ENCODE peak calls at places on chromosome 6, in eight cellular contexts. P is GM20000, G is breast epithelium, U is GM10248, V is HFF-Myc, M is psoas muscle, Z is tibial artery, A is dorsolateral prefrontal cortex. C is an unnamed sample.

GRCh38 chr6:52598123-52598823 is 21.4 kb upstream of the TRAM2 start:
- DNase-seq in P (peak), G (peak), U (no peak), V (no peak), M (peak), Z (peak), A (peak), C (no peak)

GRCh38 chr6:84583784-84584183 is 180.6 kb downstream of the TBX18 start:
- DNase-seq in P (no peak), G (no peak), U (no peak), V (no peak), M (no peak), Z (no peak), A (no peak), C (no peak)

GRCh38 chr6:25652007-25652515 is at the start of gene SCGN:
- DNase-seq in P (peak), G (no peak), U (peak), V (peak), M (peak), Z (peak), A (peak), C (peak)

GRCh38 chr6:16273266-16273665 is 34.9 kb downstream of the GMPR start:
- DNase-seq in P (no peak), G (no peak), U (no peak), V (no peak), M (no peak), Z (no peak), A (no peak), C (no peak)

GRCh38 chr6:54856137-54856536 is 9.6 kb downstream of the FAM83B start:
- DNase-seq in P (no peak), G (no peak), U (no peak), V (no peak), M (no peak), Z (no peak), A (no peak), C (no peak)

GRCh38 chr6:11495565-11496145 is 41.9 kb upstream of the TMEM170B start:
- DNase-seq in P (no peak), G (no peak), U (no peak), V (no peak), M (no peak), Z (no peak), A (no peak), C (no peak)

GRCh38 chr6:8243462-8243861 is 141.1 kb upstream of the EEF1E1 start:
- DNase-seq in P (no peak), G (no peak), U (no peak), V (no peak), M (no peak), Z (no peak), A (no peak), C (no peak)

GRCh38 chr6:220736-221475 is 71.4 kb upstream of the DUSP22 start:
- DNase-seq in P (no peak), G (no peak), U (no peak), V (no peak), M (no peak), Z (no peak), A (no peak), C (no peak)

GRCh38 chr6:16568128-16568527 is 193.1 kb downstream of the ATXN1 start:
- DNase-seq in P (no peak), G (no peak), U (no peak), V (no peak), M (no peak), Z (no peak), A (no peak), C (no peak)

GRCh38 chr6:83132121-83132520 is 60.9 kb downstream of the PGM3 start:
- DNase-seq in P (no peak), G (no peak), U (no peak), V (no peak), M (no peak), Z (no peak), A (no peak), C (no peak)

GRCh38 chr6:134421496-134421895 is 103.6 kb upstream of the SGK1 start:
- DNase-seq in P (no peak), G (no peak), U (no peak), V (no peak), M (no peak), Z (no peak), A (no peak), C (no peak)

GRCh38 chr6:99334526-99335127 is 14.8 kb downstream of the FAXC start:
- DNase-seq in P (peak), G (no peak), U (peak), V (peak), M (no peak), Z (no peak), A (no peak), C (no peak)

GRCh38 chr6:37059344-37060194 is 54.1 kb downstream of the FGD2 start:
- DNase-seq in P (no peak), G (peak), U (no peak), V (peak), M (peak), Z (peak), A (peak), C (peak)

GRCh38 chr6:28725890-28726348 is 197.9 kb downstream of the TRIM27 start:
- DNase-seq in P (no peak), G (no peak), U (no peak), V (peak), M (no peak), Z (no peak), A (no peak), C (no peak)

GRCh38 chr6:148223424-148223842 is 119.2 kb upstream of the SASH1 start:
- DNase-seq in P (no peak), G (no peak), U (no peak), V (no peak), M (no peak), Z (no peak), A (no peak), C (no peak)

GRCh38 chr6:106098383-106099234 is 12.5 kb downstream of the PRDM1 start:
- DNase-seq in P (peak), G (no peak), U (no peak), V (no peak), M (no peak), Z (no peak), A (no peak), C (no peak)

GRCh38 chr6:5967594-5967993 is 39.1 kb downstream of the NRN1 start:
- DNase-seq in P (no peak), G (no peak), U (no peak), V (no peak), M (no peak), Z (no peak), A (no peak), C (no peak)

GRCh38 chr6:161226005-161226964 is 47.6 kb downstream of the AGPAT4 start:
- DNase-seq in P (peak), G (no peak), U (peak), V (no peak), M (no peak), Z (no peak), A (no peak), C (no peak)

GRCh38 chr6:140857734-140858380 is 1274.9 kb upstream of the GJE1 start:
- DNase-seq in P (no peak), G (no peak), U (no peak), V (peak), M (no peak), Z (no peak), A (no peak), C (no peak)

GRCh38 chr6:120279706-120280105 is 930.1 kb upstream of the MAN1A1 start:
- DNase-seq in P (no peak), G (no peak), U (no peak), V (no peak), M (no peak), Z (no peak), A (no peak), C (no peak)

GRCh38 chr6:50899306-50899840 is 80.7 kb downstream of the TFAP2B start:
- DNase-seq in P (no peak), G (no peak), U (no peak), V (no peak), M (no peak), Z (no peak), A (no peak), C (no peak)

GRCh38 chr6:30238178-30238795 is 25.1 kb upstream of the TRIM26 start:
- DNase-seq in P (peak), G (no peak), U (peak), V (no peak), M (no peak), Z (no peak), A (no peak), C (no peak)

GRCh38 chr6:137852346-137852745 is 14.7 kb upstream of the TNFAIP3 start:
- DNase-seq in P (no peak), G (no peak), U (no peak), V (no peak), M (no peak), Z (no peak), A (no peak), C (no peak)

GRCh38 chr6:150273457-150274309 is 95.1 kb upstream of the IYD start:
- DNase-seq in P (peak), G (no peak), U (no peak), V (no peak), M (peak), Z (no peak), A (no peak), C (no peak)

GRCh38 chr6:147651249-147652063 is 143.0 kb downstream of the SAMD5 start:
- DNase-seq in P (no peak), G (no peak), U (no peak), V (no peak), M (no peak), Z (no peak), A (no peak), C (no peak)

GRCh38 chr6:31356946-31357466 is at the start of gene HLA-B:
- DNase-seq in P (peak), G (peak), U (peak), V (peak), M (peak), Z (peak), A (peak), C (no peak)

GRCh38 chr6:139007428-139007827 is 19.4 kb upstream of the REPS1 start:
- DNase-seq in P (no peak), G (no peak), U (no peak), V (no peak), M (no peak), Z (no peak), A (no peak), C (no peak)

GRCh38 chr6:1698527-1698926 is 88.8 kb downstream of the FOXC1 start:
- DNase-seq in P (no peak), G (no peak), U (no peak), V (no peak), M (no peak), Z (no peak), A (no peak), C (no peak)

GRCh38 chr6:153130515-153131036 is 506 bp downstream of the RGS17 start:
- DNase-seq in P (peak), G (no peak), U (no peak), V (no peak), M (no peak), Z (no peak), A (no peak), C (no peak)

GRCh38 chr6:157667211-157668033 is 155.6 kb upstream of the SNX9 start:
- DNase-seq in P (peak), G (peak), U (peak), V (peak), M (no peak), Z (no peak), A (no peak), C (no peak)

GRCh38 chr6:37381579-37381978 is 27.8 kb downstream of the RNF8 start:
- DNase-seq in P (peak), G (no peak), U (peak), V (peak), M (no peak), Z (no peak), A (no peak), C (no peak)

GRCh38 chr6:132330759-132331158 is 70.5 kb downstream of the MOXD1 start:
- DNase-seq in P (no peak), G (no peak), U (no peak), V (no peak), M (no peak), Z (no peak), A (no peak), C (no peak)

DNA sequence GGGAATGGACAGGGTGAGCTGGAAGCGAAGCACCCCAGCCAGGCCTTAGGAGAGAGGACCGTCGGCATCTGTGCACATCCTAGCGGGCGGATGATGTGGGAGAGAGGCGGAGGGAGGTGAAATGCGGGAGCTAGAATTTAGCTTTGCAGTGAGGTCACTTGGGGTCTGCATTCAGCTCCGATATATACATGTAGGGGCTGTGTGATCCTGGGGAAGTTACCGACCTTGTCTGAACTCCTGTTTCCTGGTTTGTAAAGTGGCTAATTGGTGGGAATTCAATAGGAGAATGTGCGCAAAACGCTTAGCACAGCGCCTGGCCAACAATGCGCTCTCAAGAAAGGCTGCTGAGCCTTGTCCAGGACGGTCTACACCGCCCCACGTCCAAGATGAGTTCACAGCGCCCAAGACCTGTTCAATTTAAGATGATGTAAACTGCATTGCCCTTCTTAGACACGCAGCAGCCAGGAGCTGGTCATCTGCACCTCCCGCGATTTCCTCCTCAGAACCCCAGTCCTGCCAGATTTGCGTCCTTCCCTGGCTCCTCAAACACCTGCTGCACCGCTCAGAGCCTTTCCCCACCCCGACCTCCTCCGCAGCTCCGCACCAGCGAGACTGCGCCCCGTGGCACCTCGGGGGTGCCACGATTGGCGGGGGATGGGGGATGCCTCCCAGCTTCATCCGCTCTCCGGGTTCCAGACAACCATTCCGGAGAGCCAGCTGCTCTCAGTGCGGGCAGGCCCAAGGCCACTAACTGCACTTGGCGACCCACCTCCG is 6.8 kb upstream of the TFAP2A start:
- DNase-seq in P (no peak), G (no peak), U (peak), V (no peak), M (no peak), Z (no peak), A (no peak), C (no peak)
- TF ChIP-seq CTCF in P (no peak), G (no peak), U (no peak), V (no peak), M (no peak), Z (no peak), A (no peak), C (no peak)

DNA sequence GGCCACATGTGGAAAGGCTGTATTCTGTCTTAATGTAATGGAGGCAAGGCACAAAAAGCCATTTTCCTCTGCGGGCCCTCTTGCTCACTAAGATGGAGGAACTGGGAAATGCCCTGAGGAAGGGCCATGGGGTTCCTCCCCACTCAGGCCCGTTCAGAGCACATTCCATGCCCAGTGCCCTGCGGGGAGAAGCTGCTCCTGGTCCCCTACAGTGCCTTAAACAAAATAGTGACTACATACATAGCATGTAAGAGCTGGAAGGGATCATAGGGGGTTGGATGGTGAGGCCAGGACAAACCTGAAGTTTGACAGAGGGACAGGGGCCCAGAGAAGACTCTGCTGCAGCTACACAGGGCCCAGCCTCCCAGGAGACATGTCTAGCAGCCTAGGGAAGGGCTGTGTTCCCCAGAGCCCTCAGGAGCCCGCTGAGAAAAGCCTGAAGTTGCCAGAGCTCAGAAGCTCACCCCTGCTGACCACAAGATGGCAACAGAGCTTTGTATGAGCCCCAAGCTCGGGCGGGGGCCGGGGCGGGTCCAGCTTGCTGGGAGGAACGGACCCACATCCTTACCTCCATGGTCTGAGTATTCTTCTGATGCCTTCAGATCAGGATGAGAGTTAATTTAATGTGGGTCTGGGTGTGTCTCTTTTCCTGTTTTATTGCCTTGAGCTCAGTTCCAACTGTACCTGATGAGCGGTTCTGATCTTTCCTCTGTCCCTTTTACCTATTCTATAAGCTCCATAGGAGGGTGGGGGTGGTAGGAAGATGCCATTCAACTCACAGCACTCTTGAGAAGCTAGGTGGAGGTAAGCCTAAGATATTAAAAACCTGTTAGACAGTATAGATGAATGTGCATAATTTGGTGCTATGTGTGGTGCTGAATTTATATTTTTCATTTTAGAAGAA is 242.9 kb downstream of the CDC5L start:
- DNase-seq in P (peak), G (no peak), U (peak), V (no peak), M (no peak), Z (no peak), A (no peak), C (no peak)
- TF ChIP-seq CTCF in P (peak), G (no peak), U (no peak), V (peak), M (no peak), Z (peak), A (peak), C (peak)

GRCh38 chr6:34511214-34511922 is 44.8 kb downstream of the SPDEF start:
- DNase-seq in P (no peak), G (no peak), U (no peak), V (no peak), M (no peak), Z (no peak), A (no peak), C (peak)

GRCh38 chr6:34506718-34507117 is 40.8 kb downstream of the PACSIN1 start:
- DNase-seq in P (no peak), G (no peak), U (no peak), V (no peak), M (no peak), Z (no peak), A (no peak), C (peak)

GRCh38 chr6:34510299-34510698 is 44.4 kb downstream of the PACSIN1 start:
- DNase-seq in P (no peak), G (no peak), U (no peak), V (no peak), M (no peak), Z (no peak), A (no peak), C (peak)

GRCh38 chr6:34509782-34510181 is 43.9 kb downstream of the PACSIN1 start:
- DNase-seq in P (no peak), G (no peak), U (no peak), V (no peak), M (no peak), Z (no peak), A (no peak), C (no peak)

GRCh38 chr6:34508425-34508824 is 42.5 kb downstream of the PACSIN1 start:
- DNase-seq in P (no peak), G (no peak), U (no peak), V (no peak), M (no peak), Z (no peak), A (no peak), C (no peak)
- TF ChIP-seq CTCF in P (no peak), G (no peak), U (no peak), V (no peak), M (no peak), Z (no peak), A (no peak), C (peak)

GRCh38 chr6:101113468-101114260 is 232.5 kb upstream of the ASCC3 start:
- DNase-seq in P (no peak), G (no peak), U (no peak), V (no peak), M (no peak), Z (no peak), A (no peak), C (no peak)

GRCh38 chr6:101110814-101111213 is 229.7 kb upstream of the ASCC3 start:
- DNase-seq in P (no peak), G (no peak), U (no peak), V (no peak), M (no peak), Z (no peak), A (no peak), C (no peak)

GRCh38 chr6:101117397-101118185 is 236.5 kb upstream of the ASCC3 start:
- DNase-seq in P (no peak), G (no peak), U (no peak), V (no peak), M (no peak), Z (no peak), A (no peak), C (no peak)

GRCh38 chr6:101116337-101116736 is 235.2 kb upstream of the ASCC3 start:
- DNase-seq in P (no peak), G (no peak), U (no peak), V (no peak), M (no peak), Z (no peak), A (no peak), C (no peak)

GRCh38 chr6:101114703-101115102 is 233.6 kb upstream of the ASCC3 start:
- DNase-seq in P (peak), G (no peak), U (peak), V (peak), M (no peak), Z (no peak), A (no peak), C (no peak)
- TF ChIP-seq CTCF in P (no peak), G (no peak), U (peak), V (peak), M (peak), Z (peak), A (peak), C (peak)

GRCh38 chr6:160138839-160139419 is 17.3 kb downstream of the SLC22A1 start:
- DNase-seq in P (no peak), G (no peak), U (no peak), V (no peak), M (no peak), Z (no peak), A (no peak), C (no peak)
- TF ChIP-seq CTCF in P (no peak), G (no peak), U (no peak), V (no peak), M (no peak), Z (no peak), A (no peak), C (no peak)

GRCh38 chr6:27312950-27313271 is 838 bp upstream of the POM121L2 start:
- DNase-seq in P (no peak), G (no peak), U (no peak), V (no peak), M (no peak), Z (no peak), A (no peak), C (no peak)
- TF ChIP-seq CTCF in P (no peak), G (no peak), U (no peak), V (no peak), M (no peak), Z (no peak), A (no peak), C (no peak)

DNA sequence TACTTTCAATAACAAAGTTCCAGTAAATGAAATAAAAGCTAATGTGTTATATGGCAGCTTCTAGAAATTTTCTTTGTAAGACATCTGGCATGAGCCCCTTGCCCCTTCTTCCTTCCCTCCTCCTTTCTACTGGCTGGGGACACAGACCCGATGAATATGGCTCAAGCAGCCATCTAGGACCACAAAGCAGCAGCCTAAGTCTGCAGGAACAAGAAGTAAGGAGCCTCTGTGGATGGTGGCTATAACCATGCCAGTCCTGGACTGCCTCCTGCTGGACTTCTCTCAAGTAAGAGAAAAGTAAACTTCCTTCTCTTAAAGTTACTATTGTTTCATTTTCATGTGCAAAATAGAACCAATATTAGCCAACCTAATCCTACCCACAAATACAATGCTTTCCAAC is 114.9 kb upstream of the DST start:
- DNase-seq in P (no peak), G (no peak), U (no peak), V (no peak), M (no peak), Z (no peak), A (no peak), C (no peak)
- TF ChIP-seq CTCF in P (no peak), G (no peak), U (peak), V (peak), M (peak), Z (peak), A (peak), C (peak)

C was measured in chondrocyte.